ENCODE peak calls at places on chromosomes 7 and 10, in seven cellular contexts. X is RWPE1, A is fibroblast of pulmonary artery, U is glomerular endothelial cell, H is Kasumi-1, P is body of pancreas, D is occipital lobe. Y is an unnamed sample.

GRCh38 chr7:35729061-35729783 is 34.3 kb upstream of the HERPUD2 start:
- DNase-seq in P (no peak), D (peak), H (peak), U (no peak), X (no peak), A (no peak), Y (no peak)

GRCh38 chr7:129163875-129164544 is 19.5 kb downstream of the TSPAN33 start:
- DNase-seq in D (no peak), H (peak), X (peak), A (peak), P (no peak), U (peak), Y (no peak)

GRCh38 chr7:156493942-156494341 is 146.6 kb upstream of the RNF32 start:
- DNase-seq in H (no peak), D (no peak), P (no peak), U (no peak), X (peak), A (no peak), Y (no peak)

GRCh38 chr7:143892527-143893300 is 9.3 kb downstream of the TCAF1 start:
- DNase-seq in X (no peak), D (no peak), U (no peak), H (peak), A (peak), P (no peak), Y (no peak)

GRCh38 chr10:117684673-117685211 is 142.2 kb downstream of the EMX2 start:
- DNase-seq in U (no peak), A (no peak), H (no peak), X (peak), D (no peak), P (peak), Y (no peak)

GRCh38 chr7:151311294-151311864 is 30.2 kb upstream of the NUB1 start:
- DNase-seq in A (peak), X (no peak), P (no peak), D (no peak), U (no peak), H (peak), Y (no peak)

GRCh38 chr10:11205026-11205772 is 187.5 kb downstream of the CELF2 start:
- DNase-seq in P (no peak), A (no peak), X (no peak), H (no peak), D (no peak), U (no peak), Y (no peak)

GRCh38 chr7:29463504-29464158 is 100.0 kb upstream of the PRR15 start:
- DNase-seq in P (no peak), D (no peak), X (no peak), A (no peak), U (no peak), H (no peak), Y (no peak)

GRCh38 chr10:133086247-133086646 is 1.5 kb upstream of the ADGRA1 start:
- DNase-seq in P (no peak), H (no peak), X (no peak), A (no peak), D (no peak), U (no peak), Y (no peak)

GRCh38 chr7:149714910-149715471 is 58.4 kb downstream of the ZNF467 start:
- DNase-seq in A (no peak), D (no peak), P (peak), X (peak), H (no peak), U (no peak), Y (peak)

GRCh38 chr10:6445671-6446278 is 134.3 kb downstream of the PRKCQ start:
- DNase-seq in H (peak), A (peak), U (no peak), D (peak), P (peak), X (peak), Y (no peak)

GRCh38 chr7:28695300-28696261 is 262.5 kb downstream of the TRIL start:
- DNase-seq in X (no peak), U (no peak), H (no peak), P (no peak), D (no peak), A (no peak), Y (no peak)

GRCh38 chr7:116777613-116778380 is 84.6 kb upstream of the CAPZA2 start:
- DNase-seq in P (no peak), X (peak), A (peak), U (no peak), D (no peak), H (no peak), Y (no peak)

GRCh38 chr7:83579740-83580139 is 69.2 kb downstream of the SEMA3E start:
- DNase-seq in X (peak), H (no peak), P (no peak), U (peak), A (peak), D (no peak), Y (no peak)

GRCh38 chr7:7208524-7208923 is 26.2 kb downstream of the C1GALT1 start:
- DNase-seq in X (no peak), U (no peak), H (no peak), D (no peak), P (no peak), A (no peak), Y (no peak)

GRCh38 chr7:119964640-119965542 is 308.1 kb upstream of the KCND2 start:
- DNase-seq in A (peak), H (no peak), U (no peak), P (no peak), X (no peak), D (no peak), Y (peak)

GRCh38 chr10:47453435-47454293 is 30.3 kb downstream of the ANXA8 start:
- DNase-seq in U (no peak), X (no peak), D (no peak), A (no peak), H (no peak), P (no peak), Y (no peak)

GRCh38 chr7:156004265-156005201 is 192.3 kb upstream of the SHH start:
- DNase-seq in A (no peak), H (no peak), D (no peak), P (no peak), X (no peak), U (no peak), Y (no peak)

GRCh38 chr7:154096-154835 is 38.1 kb upstream of the FAM20C start:
- DNase-seq in P (no peak), D (no peak), A (no peak), U (no peak), X (no peak), H (no peak), Y (no peak)

GRCh38 chr10:42691361-42692120 is 53.2 kb upstream of the ZNF33B start:
- DNase-seq in U (no peak), D (no peak), A (no peak), P (no peak), X (peak), H (no peak), Y (no peak)

GRCh38 chr10:27679996-27680395 is 65.6 kb downstream of the MKX start:
- DNase-seq in D (no peak), X (no peak), A (no peak), P (no peak), H (no peak), U (no peak), Y (no peak)

GRCh38 chr7:127501817-127502216 is 83.6 kb downstream of the GCC1 start:
- DNase-seq in D (no peak), P (no peak), A (no peak), X (no peak), H (no peak), U (no peak), Y (no peak)

GRCh38 chr7:143519411-143520131 is 41.9 kb downstream of the TAS2R41 start:
- DNase-seq in A (peak), X (no peak), D (peak), U (no peak), H (no peak), P (no peak), Y (no peak)

GRCh38 chr10:7547825-7548224 is 118.9 kb downstream of the ITIH5 start:
- DNase-seq in D (no peak), U (no peak), A (peak), H (no peak), X (no peak), P (no peak), Y (no peak)

GRCh38 chr10:127498081-127498480 is 51.0 kb upstream of the NPS start:
- DNase-seq in X (no peak), A (no peak), U (no peak), H (no peak), D (no peak), P (no peak), Y (no peak)

GRCh38 chr10:84244651-84245270 is at the start of gene RGR:
- DNase-seq in X (no peak), U (no peak), A (no peak), D (peak), H (no peak), P (peak), Y (no peak)

GRCh38 chr10:60394444-60394843 is 4.8 kb upstream of the ANK3 start:
- DNase-seq in D (no peak), H (peak), X (no peak), P (no peak), U (no peak), A (no peak), Y (no peak)

GRCh38 chr10:48343871-48344598 is 37.6 kb downstream of the MAPK8 start:
- DNase-seq in A (no peak), X (no peak), H (no peak), U (no peak), D (no peak), P (peak), Y (no peak)

GRCh38 chr10:43417950-43418768 is 9.2 kb upstream of the HNRNPF start:
- DNase-seq in A (no peak), X (no peak), D (no peak), H (peak), P (no peak), U (no peak), Y (no peak)

GRCh38 chr7:46229409-46229808 is 308.3 kb upstream of the IGFBP3 start:
- DNase-seq in H (no peak), U (no peak), X (peak), D (no peak), A (peak), P (no peak), Y (no peak)

GRCh38 chr10:125820705-125821104 is 2.4 kb downstream of the UROS start:
- DNase-seq in U (no peak), A (no peak), D (no peak), H (no peak), P (no peak), X (no peak), Y (no peak)

GRCh38 chr10:110416776-110417732 is 80.7 kb upstream of the DUSP5 start:
- DNase-seq in A (no peak), H (no peak), P (no peak), X (peak), D (no peak), U (no peak), Y (no peak)